ENCODE peak calls at places on chromosome 21, in eight cellular contexts. One of them, this sample, is unnamed.

GRCh38 chr21:37106998-37107397 is 33.9 kb downstream of the TTC3 start:
- DNase-seq in suprapubic skin: no peak
- DNase-seq in SK-N-MC: no peak
- DNase-seq in GM23338: no peak
- DNase-seq in K562: no peak
- DNase-seq in Panc1: no peak
- DNase-seq in stomach: no peak
- DNase-seq in breast epithelium: no peak
- DNase-seq in this sample: no peak

GRCh38 chr21:32520885-32521735 is 64.2 kb downstream of the TCP10L start:
- DNase-seq in suprapubic skin: peak; percentile 90
- DNase-seq in SK-N-MC: no peak
- DNase-seq in GM23338: no peak
- DNase-seq in K562: peak; percentile 24
- DNase-seq in Panc1: no peak
- DNase-seq in stomach: peak; percentile 54
- DNase-seq in breast epithelium: peak; percentile 90
- DNase-seq in this sample: peak; percentile 91

GRCh38 chr21:41752231-41752681 is 14.6 kb downstream of the RIPK4 start:
- DNase-seq in suprapubic skin: no peak
- DNase-seq in SK-N-MC: no peak
- DNase-seq in GM23338: no peak
- DNase-seq in K562: peak; percentile 9
- DNase-seq in Panc1: no peak
- DNase-seq in stomach: no peak
- DNase-seq in breast epithelium: no peak
- DNase-seq in this sample: no peak

GRCh38 chr21:45125347-45125746 is 51.0 kb downstream of the ADARB1 start:
- DNase-seq in suprapubic skin: no peak
- DNase-seq in SK-N-MC: no peak
- DNase-seq in GM23338: no peak
- DNase-seq in K562: no peak
- DNase-seq in Panc1: no peak
- DNase-seq in stomach: no peak
- DNase-seq in breast epithelium: no peak
- DNase-seq in this sample: no peak

GRCh38 chr21:38600106-38600505 is 101.8 kb upstream of the ERG start:
- DNase-seq in suprapubic skin: no peak
- DNase-seq in SK-N-MC: no peak
- DNase-seq in GM23338: no peak
- DNase-seq in K562: no peak
- DNase-seq in Panc1: no peak
- DNase-seq in stomach: no peak
- DNase-seq in breast epithelium: no peak
- DNase-seq in this sample: no peak

GRCh38 chr21:36554411-36555157 is 74.7 kb upstream of the CLDN14 start:
- DNase-seq in suprapubic skin: no peak
- DNase-seq in SK-N-MC: no peak
- DNase-seq in GM23338: peak; percentile 33
- DNase-seq in K562: no peak
- DNase-seq in Panc1: no peak
- DNase-seq in stomach: no peak
- DNase-seq in breast epithelium: no peak
- DNase-seq in this sample: no peak

GRCh38 chr21:42646076-42646825 is 7.2 kb upstream of the PDE9A start:
- DNase-seq in suprapubic skin: no peak
- DNase-seq in SK-N-MC: no peak
- DNase-seq in GM23338: no peak
- DNase-seq in K562: no peak
- DNase-seq in Panc1: no peak
- DNase-seq in stomach: no peak
- DNase-seq in breast epithelium: no peak
- DNase-seq in this sample: no peak

GRCh38 chr21:36909423-36909822 is 57.0 kb downstream of the HLCS start:
- DNase-seq in suprapubic skin: no peak
- DNase-seq in SK-N-MC: no peak
- DNase-seq in GM23338: no peak
- DNase-seq in K562: no peak
- DNase-seq in Panc1: no peak
- DNase-seq in stomach: no peak
- DNase-seq in breast epithelium: no peak
- DNase-seq in this sample: no peak

GRCh38 chr21:29258626-29259335 is 39.9 kb upstream of the BACH1 start:
- DNase-seq in suprapubic skin: no peak
- DNase-seq in SK-N-MC: no peak
- DNase-seq in GM23338: no peak
- DNase-seq in K562: no peak
- DNase-seq in Panc1: no peak
- DNase-seq in stomach: no peak
- DNase-seq in breast epithelium: no peak
- DNase-seq in this sample: no peak

GRCh38 chr21:7916329-7917303 is 2604.8 kb upstream of the TPTE start:
- DNase-seq in suprapubic skin: no peak
- DNase-seq in SK-N-MC: no peak
- DNase-seq in GM23338: no peak
- DNase-seq in K562: no peak
- DNase-seq in Panc1: no peak
- DNase-seq in stomach: no peak
- DNase-seq in breast epithelium: no peak
- DNase-seq in this sample: no peak

GRCh38 chr21:45152265-45152746 is 77.9 kb downstream of the ADARB1 start:
- DNase-seq in suprapubic skin: no peak
- DNase-seq in SK-N-MC: no peak
- DNase-seq in GM23338: peak; percentile 60
- DNase-seq in K562: peak; percentile 92
- DNase-seq in Panc1: no peak
- DNase-seq in stomach: peak; percentile 31
- DNase-seq in breast epithelium: peak; percentile 16
- DNase-seq in this sample: peak; percentile 80

GRCh38 chr21:24290151-24290833 is 1317.0 kb downstream of the MRPL39 start:
- DNase-seq in suprapubic skin: no peak
- DNase-seq in SK-N-MC: no peak
- DNase-seq in GM23338: no peak
- DNase-seq in K562: no peak
- DNase-seq in Panc1: no peak
- DNase-seq in stomach: no peak
- DNase-seq in breast epithelium: no peak
- DNase-seq in this sample: no peak

GRCh38 chr21:28705616-28706015 is 287.1 kb downstream of the LTN1 start:
- DNase-seq in suprapubic skin: no peak
- DNase-seq in SK-N-MC: no peak
- DNase-seq in GM23338: no peak
- DNase-seq in K562: no peak
- DNase-seq in Panc1: no peak
- DNase-seq in stomach: no peak
- DNase-seq in breast epithelium: no peak
- DNase-seq in this sample: no peak

GRCh38 chr21:44478124-44478800 is 23.0 kb downstream of the LRRC3 start:
- DNase-seq in suprapubic skin: no peak
- DNase-seq in SK-N-MC: no peak
- DNase-seq in GM23338: no peak
- DNase-seq in K562: no peak
- DNase-seq in Panc1: no peak
- DNase-seq in stomach: no peak
- DNase-seq in breast epithelium: no peak
- DNase-seq in this sample: no peak

GRCh38 chr21:33308586-33309490 is 15.9 kb upstream of the IFNAR1 start:
- DNase-seq in suprapubic skin: no peak
- DNase-seq in SK-N-MC: no peak
- DNase-seq in GM23338: no peak
- DNase-seq in K562: peak; percentile 51
- DNase-seq in Panc1: no peak
- DNase-seq in stomach: no peak
- DNase-seq in breast epithelium: no peak
- DNase-seq in this sample: no peak

GRCh38 chr21:45199201-45199600 is 88.5 kb downstream of the POFUT2 start:
- DNase-seq in suprapubic skin: no peak
- DNase-seq in SK-N-MC: no peak
- DNase-seq in GM23338: no peak
- DNase-seq in K562: no peak
- DNase-seq in Panc1: no peak
- DNase-seq in stomach: no peak
- DNase-seq in breast epithelium: no peak
- DNase-seq in this sample: peak; percentile 50

GRCh38 chr21:17527240-17527639 is 14.4 kb downstream of the CXADR start:
- DNase-seq in suprapubic skin: no peak
- DNase-seq in SK-N-MC: no peak
- DNase-seq in GM23338: no peak
- DNase-seq in K562: no peak
- DNase-seq in Panc1: no peak
- DNase-seq in stomach: no peak
- DNase-seq in breast epithelium: no peak
- DNase-seq in this sample: no peak

GRCh38 chr21:32483293-32483595 is 70.7 kb downstream of the EVA1C start:
- DNase-seq in suprapubic skin: no peak
- DNase-seq in SK-N-MC: no peak
- DNase-seq in GM23338: no peak
- DNase-seq in K562: no peak
- DNase-seq in Panc1: no peak
- DNase-seq in stomach: no peak
- DNase-seq in breast epithelium: peak; percentile 35
- DNase-seq in this sample: no peak

GRCh38 chr21:22342855-22343254 is 1344.6 kb downstream of the NCAM2 start:
- DNase-seq in suprapubic skin: no peak
- DNase-seq in SK-N-MC: no peak
- DNase-seq in GM23338: no peak
- DNase-seq in K562: no peak
- DNase-seq in Panc1: no peak
- DNase-seq in stomach: no peak
- DNase-seq in breast epithelium: no peak
- DNase-seq in this sample: no peak
- TF ChIP-seq POLR2AphosphoS5 in suprapubic skin: no peak
- TF ChIP-seq POLR2AphosphoS5 in SK-N-MC: no peak
- TF ChIP-seq POLR2AphosphoS5 in GM23338: no peak
- TF ChIP-seq POLR2AphosphoS5 in K562: no peak
- TF ChIP-seq POLR2AphosphoS5 in Panc1: no peak
- TF ChIP-seq POLR2AphosphoS5 in stomach: no peak
- TF ChIP-seq POLR2AphosphoS5 in breast epithelium: no peak
- TF ChIP-seq POLR2AphosphoS5 in this sample: no peak

DNA sequence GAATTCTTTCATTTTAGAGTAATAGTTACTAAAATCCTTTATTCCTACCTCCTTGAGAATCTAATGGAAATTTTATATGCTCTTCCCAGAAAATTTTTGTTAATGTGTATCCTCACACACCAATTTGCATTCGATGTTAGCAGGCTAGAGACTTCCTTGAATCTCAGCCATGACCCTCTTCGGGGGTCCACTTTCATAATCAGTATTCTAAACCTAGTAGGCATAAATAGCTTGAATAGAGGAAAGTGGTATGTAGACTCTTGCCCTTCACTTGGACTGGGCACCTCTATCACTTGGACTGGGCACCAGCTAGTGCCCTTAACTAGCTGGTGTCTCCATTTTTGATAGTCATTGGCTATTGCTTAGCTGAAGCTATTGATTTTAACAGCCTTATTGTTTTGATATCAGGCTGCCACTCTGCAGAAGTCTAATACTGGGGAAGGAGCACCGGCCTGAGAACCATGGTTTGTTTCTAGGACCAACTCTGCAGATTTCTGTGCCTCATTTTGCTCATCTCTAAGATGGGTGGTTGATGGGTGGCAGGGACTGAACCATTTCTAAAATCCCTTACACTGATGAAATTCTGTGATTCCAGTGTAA is 42.8 kb downstream of the MRPL39 start:
- DNase-seq in suprapubic skin: no peak
- DNase-seq in SK-N-MC: no peak
- DNase-seq in GM23338: no peak
- DNase-seq in K562: no peak
- DNase-seq in Panc1: no peak
- DNase-seq in stomach: no peak
- DNase-seq in breast epithelium: no peak
- DNase-seq in this sample: no peak
- H3K27ac ChIP-seq in suprapubic skin: no peak overlapping the region
- H3K27ac ChIP-seq in SK-N-MC: no peak overlapping the region
- H3K27ac ChIP-seq in GM23338: no peak overlapping the region
- H3K27ac ChIP-seq in K562: no peak overlapping the region
- H3K27ac ChIP-seq in Panc1: no peak overlapping the region
- H3K27ac ChIP-seq in stomach: no peak overlapping the region
- H3K27ac ChIP-seq in breast epithelium: no peak overlapping the region
- H3K27ac ChIP-seq in this sample: no peak overlapping the region

GRCh38 chr21:15128267-15128666 is 63.5 kb upstream of the NRIP1 start:
- DNase-seq in suprapubic skin: no peak
- DNase-seq in SK-N-MC: no peak
- DNase-seq in GM23338: no peak
- DNase-seq in K562: no peak
- DNase-seq in Panc1: no peak
- DNase-seq in stomach: no peak
- DNase-seq in breast epithelium: no peak
- DNase-seq in this sample: no peak

GRCh38 chr21:15130751-15131150 is 66.0 kb upstream of the NRIP1 start:
- DNase-seq in suprapubic skin: no peak
- DNase-seq in SK-N-MC: no peak
- DNase-seq in GM23338: no peak
- DNase-seq in K562: no peak
- DNase-seq in Panc1: no peak
- DNase-seq in stomach: no peak
- DNase-seq in breast epithelium: no peak
- DNase-seq in this sample: no peak

GRCh38 chr21:15135867-15136629 is 71.2 kb upstream of the NRIP1 start:
- DNase-seq in suprapubic skin: no peak
- DNase-seq in SK-N-MC: no peak
- DNase-seq in GM23338: no peak
- DNase-seq in K562: no peak
- DNase-seq in Panc1: no peak
- DNase-seq in stomach: no peak
- DNase-seq in breast epithelium: no peak
- DNase-seq in this sample: no peak

GRCh38 chr21:15134711-15135110 is 69.9 kb upstream of the NRIP1 start:
- DNase-seq in suprapubic skin: no peak
- DNase-seq in SK-N-MC: no peak
- DNase-seq in GM23338: no peak
- DNase-seq in K562: peak; percentile 11
- DNase-seq in Panc1: no peak
- DNase-seq in stomach: peak; percentile 33
- DNase-seq in breast epithelium: no peak
- DNase-seq in this sample: no peak

GRCh38 chr21:15132781-15133180 is 68.0 kb upstream of the NRIP1 start:
- DNase-seq in suprapubic skin: no peak
- DNase-seq in SK-N-MC: no peak
- DNase-seq in GM23338: no peak
- DNase-seq in K562: no peak
- DNase-seq in Panc1: no peak
- DNase-seq in stomach: no peak
- DNase-seq in breast epithelium: no peak
- DNase-seq in this sample: no peak
- TF ChIP-seq POLR2AphosphoS5 in suprapubic skin: no peak
- TF ChIP-seq POLR2AphosphoS5 in SK-N-MC: no peak
- TF ChIP-seq POLR2AphosphoS5 in GM23338: no peak
- TF ChIP-seq POLR2AphosphoS5 in K562: no peak
- TF ChIP-seq POLR2AphosphoS5 in Panc1: no peak
- TF ChIP-seq POLR2AphosphoS5 in stomach: no peak
- TF ChIP-seq POLR2AphosphoS5 in breast epithelium: no peak
- TF ChIP-seq POLR2AphosphoS5 in this sample: no peak

DNA sequence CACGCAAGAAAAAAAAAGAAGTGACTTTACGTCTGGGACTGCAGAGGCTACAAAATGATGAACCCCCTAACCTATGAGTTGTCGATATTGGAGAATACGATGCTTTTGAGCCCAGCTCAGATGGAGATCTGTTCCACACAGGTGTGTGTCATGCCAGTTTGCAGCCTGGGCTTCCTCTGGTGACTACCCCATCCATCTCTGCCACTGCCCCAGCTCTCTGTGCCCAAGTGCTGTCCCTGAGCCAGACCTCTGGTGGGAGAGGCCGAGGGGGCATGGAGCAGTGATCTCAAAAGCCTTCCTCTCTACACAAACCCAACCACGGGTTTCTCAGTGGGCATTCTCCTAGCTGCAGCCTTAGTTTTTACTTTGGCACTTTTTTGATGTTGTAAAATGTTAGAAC is 141.0 kb downstream of the CLIC6 start:
- DNase-seq in suprapubic skin: no peak
- DNase-seq in SK-N-MC: no peak
- DNase-seq in GM23338: no peak
- DNase-seq in K562: no peak
- DNase-seq in Panc1: no peak
- DNase-seq in stomach: no peak
- DNase-seq in breast epithelium: no peak
- DNase-seq in this sample: no peak
- H3K27ac ChIP-seq in suprapubic skin: no peak overlapping the region
- H3K27ac ChIP-seq in SK-N-MC: no peak overlapping the region
- H3K27ac ChIP-seq in GM23338: no peak overlapping the region
- H3K27ac ChIP-seq in K562: no peak overlapping the region
- H3K27ac ChIP-seq in Panc1: no peak overlapping the region
- H3K27ac ChIP-seq in stomach: no peak overlapping the region
- H3K27ac ChIP-seq in breast epithelium: no peak overlapping the region
- H3K27ac ChIP-seq in this sample: peak overlapping the region; percentile 70